ENCODE peak calls at places on chromosomes 2 and 18, in ten cellular contexts. L, I, W, R, Z, C, V, N, Q and J are unnamed samples.

GRCh38 chr18:9787716-9788115 is 79.6 kb downstream of the RAB31 start:
- DNase-seq in N (no peak), L (no peak), W (no peak), V (peak; percentile 53), C (no peak), Z (no peak), Q (no peak), I (no peak), R (no peak), J (no peak)

GRCh38 chr2:152050915-152051314 is 47.9 kb downstream of the CACNB4 start:
- DNase-seq in Z (no peak), N (no peak), R (no peak), W (no peak), C (no peak), Q (no peak), I (no peak), V (no peak), L (no peak), J (no peak)

GRCh38 chr2:27356056-27356381 is 545 bp downstream of the GTF3C2 start:
- DNase-seq in Z (peak; percentile 32), W (no peak), C (peak; percentile 40), I (peak; percentile 56), N (peak; percentile 38), Q (no peak), V (peak; percentile 66), R (no peak), L (no peak), J (peak; percentile 51)

GRCh38 chr2:54955358-54955673 is 94.9 kb downstream of the RTN4 start:
- DNase-seq in I (no peak), C (no peak), R (no peak), N (no peak), V (no peak), W (no peak), L (no peak), Q (no peak), Z (no peak), J (no peak)

GRCh38 chr2:234483568-234484251 is 13.2 kb downstream of the ARL4C start:
- DNase-seq in V (no peak), L (peak; percentile 91), C (no peak), Z (no peak), I (no peak), Q (no peak), N (no peak), R (peak; percentile 90), W (peak; percentile 94), J (no peak)

GRCh38 chr18:69400976-69401474 is 337 bp downstream of the DOK6 start:
- DNase-seq in N (no peak), C (peak; percentile 30), W (no peak), L (no peak), I (no peak), Q (no peak), R (peak; percentile 9), V (no peak), Z (no peak), J (peak; percentile 61)

GRCh38 chr2:189409136-189409535 is 32.1 kb upstream of the WDR75 start:
- DNase-seq in C (no peak), W (no peak), Q (no peak), Z (no peak), V (peak; percentile 38), I (no peak), L (no peak), R (no peak), N (no peak), J (no peak)

GRCh38 chr2:36921984-36922383 is 44.4 kb downstream of the STRN start:
- DNase-seq in I (no peak), C (no peak), Q (no peak), V (no peak), Z (no peak), L (no peak), W (no peak), N (no peak), R (no peak), J (no peak)

GRCh38 chr2:28904295-28904694 is 9.8 kb downstream of the WDR43 start:
- DNase-seq in R (no peak), L (no peak), V (peak; percentile 26), C (no peak), N (no peak), Q (no peak), I (no peak), W (no peak), Z (no peak), J (no peak)

GRCh38 chr2:158818511-158818910 is 23.4 kb downstream of the DAPL1 start:
- DNase-seq in I (no peak), W (no peak), L (no peak), N (no peak), Q (no peak), V (no peak), R (no peak), Z (no peak), C (no peak), J (no peak)

GRCh38 chr18:47893047-47893446 is 37.4 kb downstream of the SMAD2 start:
- DNase-seq in Z (no peak), C (no peak), W (no peak), N (no peak), L (no peak), V (peak; percentile 18), R (no peak), Q (no peak), I (no peak), J (peak; percentile 11)

GRCh38 chr2:10382313-10383061 is 65.6 kb downstream of the ODC1 start:
- DNase-seq in C (no peak), I (no peak), W (peak; percentile 79), N (no peak), Z (no peak), L (peak; percentile 74), V (no peak), R (peak; percentile 52), Q (no peak), J (peak; percentile 43)

GRCh38 chr2:150630587-150631235 is 143.2 kb upstream of the RND3 start:
- DNase-seq in W (no peak), I (no peak), N (no peak), V (no peak), L (no peak), C (no peak), R (no peak), Q (no peak), Z (no peak), J (no peak)

GRCh38 chr18:41391616-41392610 is 563.1 kb upstream of the PIK3C3 start:
- DNase-seq in I (peak; percentile 45), W (no peak), L (no peak), Z (peak; percentile 17), C (peak; percentile 51), Q (peak; percentile 20), V (peak; percentile 68), R (no peak), N (no peak), J (peak; percentile 73)

GRCh38 chr2:202494300-202494699 is 118.2 kb downstream of the BMPR2 start:
- DNase-seq in C (peak; percentile 19), W (no peak), V (no peak), N (no peak), Z (no peak), R (no peak), Q (no peak), L (no peak), I (peak; percentile 85), J (peak; percentile 8)

GRCh38 chr2:25333981-25334380 is 7.7 kb downstream of the DNMT3A start:
- DNase-seq in R (no peak), Q (no peak), W (peak; percentile 61), V (no peak), L (no peak), Z (no peak), C (no peak), N (no peak), I (no peak), J (no peak)

GRCh38 chr18:5104246-5104645 is 92.8 kb downstream of the AKAIN1 start:
- DNase-seq in C (no peak), N (no peak), Z (no peak), R (no peak), I (no peak), L (no peak), W (no peak), V (no peak), Q (no peak), J (no peak)

GRCh38 chr18:10524507-10525425 is 1.1 kb upstream of the NAPG start:
- DNase-seq in Q (no peak), C (no peak), V (no peak), W (no peak), L (no peak), R (peak; percentile 27), Z (no peak), I (no peak), N (no peak), J (no peak)

GRCh38 chr2:40394597-40394996 is 57.3 kb downstream of the SLC8A1 start:
- DNase-seq in V (no peak), Z (no peak), L (no peak), W (no peak), I (no peak), N (no peak), Q (no peak), R (no peak), C (no peak), J (no peak)

GRCh38 chr2:104654813-104655212 is 199.1 kb upstream of the POU3F3 start:
- DNase-seq in N (no peak), R (no peak), L (no peak), W (no peak), V (no peak), Q (no peak), I (no peak), Z (no peak), C (no peak), J (no peak)